ENCODE peak calls at places on chromosomes 2 and 18, in seven cellular contexts. J is AG04449; W is ELR; B is H9; E is stimulated activated CD8-positive, alpha-beta memory T cell treated with anti-CD3 and anti-CD28 coated beads, Interleukin-12 subunit alpha, Interleukin-12 subunit beta, amount 100 ng/mL, for 1 hour; V is GM12891; S is mesothelial cell of epicardium. Q is an unnamed sample.

GRCh38 chr18:46469186-46469915 is 187.7 kb downstream of the LOXHD1 start:
- DNase-seq in V (no peak), B (no peak), E (no peak), J (no peak), S (no peak), W (no peak), Q (no peak)

GRCh38 chr2:13666582-13667414 is 950.1 kb downstream of the TRIB2 start:
- DNase-seq in S (no peak), B (no peak), E (no peak), W (no peak), J (no peak), V (no peak), Q (no peak)

GRCh38 chr2:44548221-44549098 is 186.7 kb downstream of the CAMKMT start:
- DNase-seq in S (no peak), E (no peak), W (no peak), B (no peak), V (no peak), J (no peak), Q (no peak)

GRCh38 chr2:17851731-17852585 is 26.5 kb upstream of the KCNS3 start:
- DNase-seq in W (peak), B (peak), E (no peak), V (peak), J (peak), S (no peak), Q (peak)

GRCh38 chr18:68549257-68549871 is 165.5 kb downstream of the TMX3 start:
- DNase-seq in S (no peak), B (no peak), W (peak), J (peak), E (no peak), V (no peak), Q (no peak)

GRCh38 chr2:54999182-54999581 is 51.1 kb downstream of the RTN4 start:
- DNase-seq in J (peak), V (no peak), B (no peak), S (no peak), W (peak), E (no peak), Q (no peak)

GRCh38 chr2:68877079-68877772 is 6.0 kb upstream of the BMP10 start:
- DNase-seq in W (no peak), B (no peak), S (no peak), V (no peak), J (no peak), E (no peak), Q (no peak)

GRCh38 chr2:220346919-220347318 is 719.5 kb downstream of the SLC4A3 start:
- DNase-seq in W (no peak), V (no peak), J (no peak), S (no peak), B (no peak), E (no peak), Q (no peak)

GRCh38 chr2:60963176-60963575 is 54.3 kb upstream of the PEX13 start:
- DNase-seq in J (no peak), W (no peak), E (no peak), B (no peak), V (no peak), S (no peak), Q (no peak)

GRCh38 chr2:240300840-240301239 is 134.6 kb upstream of the GPC1 start:
- DNase-seq in V (peak), E (no peak), S (no peak), J (no peak), W (no peak), B (no peak), Q (no peak)

GRCh38 chr18:926946-927345 is 22.3 kb downstream of the ADCYAP1 start:
- DNase-seq in V (no peak), S (no peak), J (no peak), B (no peak), E (no peak), W (no peak), Q (no peak)

GRCh38 chr2:69985684-69986083 is 24.3 kb upstream of the ASPRV1 start:
- DNase-seq in E (no peak), J (no peak), W (no peak), S (no peak), B (no peak), V (no peak), Q (no peak)

GRCh38 chr18:62360806-62361205 is 35.7 kb downstream of the TNFRSF11A start:
- DNase-seq in V (no peak), J (no peak), S (no peak), B (no peak), E (no peak), W (no peak), Q (no peak)

GRCh38 chr2:237057107-237057506 is 28.6 kb upstream of the COPS8 start:
- DNase-seq in E (no peak), J (no peak), V (no peak), W (no peak), B (no peak), S (no peak), Q (no peak)

GRCh38 chr2:173021939-173022371 is 53.7 kb upstream of the MAP3K20 start:
- DNase-seq in S (no peak), B (no peak), W (peak), V (no peak), J (no peak), E (no peak), Q (no peak)

GRCh38 chr2:10709290-10709939 is 12.0 kb upstream of the ATP6V1C2 start:
- DNase-seq in B (peak), S (no peak), V (no peak), J (no peak), E (no peak), W (peak), Q (no peak)

GRCh38 chr18:10197097-10197496 is 257.3 kb upstream of the APCDD1 start:
- DNase-seq in E (no peak), J (no peak), W (no peak), S (no peak), B (no peak), V (no peak), Q (no peak)

GRCh38 chr2:201709049-201709448 is 10.6 kb upstream of the MPP4 start:
- DNase-seq in B (no peak), J (no peak), W (peak), E (no peak), S (no peak), V (no peak), Q (no peak)

GRCh38 chr2:47551800-47552525 is 149.0 kb downstream of the MSH2 start:
- DNase-seq in S (no peak), E (no peak), V (no peak), B (no peak), J (no peak), W (no peak), Q (no peak)

GRCh38 chr2:86037141-86037794 is 68.4 kb downstream of the POLR1A start:
- DNase-seq in V (no peak), E (peak), J (no peak), S (no peak), W (peak), B (no peak), Q (no peak)

GRCh38 chr2:179571141-179571713 is 290.2 kb downstream of the ZNF385B start:
- DNase-seq in W (no peak), V (no peak), B (no peak), J (no peak), E (no peak), S (no peak), Q (no peak)

GRCh38 chr18:3604626-3605408 is 154.8 kb downstream of the TGIF1 start:
- DNase-seq in W (peak), E (no peak), S (no peak), J (peak), V (no peak), B (no peak), Q (no peak)

GRCh38 chr2:225488743-225489142 is 89.2 kb downstream of the NYAP2 start:
- DNase-seq in W (no peak), S (no peak), V (no peak), J (no peak), E (no peak), B (no peak), Q (no peak)

GRCh38 chr18:45654677-45655076 is 39.4 kb downstream of the SLC14A2 start:
- DNase-seq in B (no peak), J (no peak), V (no peak), S (no peak), W (no peak), E (no peak), Q (no peak)

GRCh38 chr2:85659324-85659981 is 8.5 kb downstream of the SFTPB start:
- DNase-seq in S (no peak), E (no peak), B (no peak), J (no peak), V (no peak), W (no peak), Q (no peak)

GRCh38 chr2:120224735-120225548 is 1.7 kb upstream of the TMEM185B start:
- DNase-seq in W (no peak), V (no peak), B (peak), E (no peak), J (no peak), S (no peak), Q (no peak)

GRCh38 chr2:219572237-219573001 is at the start of gene INHA:
- DNase-seq in W (no peak), V (no peak), S (no peak), B (no peak), E (no peak), J (no peak), Q (no peak)

GRCh38 chr18:73835656-73836055 is 312.0 kb downstream of the FBXO15 start:
- DNase-seq in E (no peak), J (no peak), W (peak), S (no peak), V (no peak), B (no peak), Q (no peak)